ENCODE peak calls at places on chromosomes 5 and 9, in four cellular contexts. One of them, this sample, is unnamed.

GRCh38 chr9:116504081-116504480 is 183.0 kb upstream of the TRIM32 start:
- DNase-seq in astrocyte: no peak
- DNase-seq in fibroblast of pulmonary artery: no peak
- DNase-seq in transverse colon: no peak
- DNase-seq in this sample: no peak

GRCh38 chr5:74441616-74442015 is 198.9 kb downstream of the ENC1 start:
- DNase-seq in astrocyte: no peak
- DNase-seq in fibroblast of pulmonary artery: no peak
- DNase-seq in transverse colon: no peak
- DNase-seq in this sample: no peak

GRCh38 chr9:27393054-27393846 is 96.3 kb upstream of the EQTN start:
- DNase-seq in astrocyte: no peak
- DNase-seq in fibroblast of pulmonary artery: peak
- DNase-seq in transverse colon: no peak
- DNase-seq in this sample: no peak

GRCh38 chr5:4570047-4571015 is 569.8 kb upstream of the ADAMTS16 start:
- DNase-seq in astrocyte: peak
- DNase-seq in fibroblast of pulmonary artery: no peak
- DNase-seq in transverse colon: no peak
- DNase-seq in this sample: no peak

GRCh38 chr5:173547579-173547978 is 68.9 kb downstream of the BOD1 start:
- DNase-seq in astrocyte: peak
- DNase-seq in fibroblast of pulmonary artery: peak
- DNase-seq in transverse colon: no peak
- DNase-seq in this sample: peak

GRCh38 chr5:172768573-172769323 is 2.2 kb downstream of the DUSP1 start:
- DNase-seq in astrocyte: peak
- DNase-seq in fibroblast of pulmonary artery: peak
- DNase-seq in transverse colon: peak
- DNase-seq in this sample: no peak

GRCh38 chr5:923473-923873 is 30.8 kb downstream of the TRIP13 start:
- DNase-seq in astrocyte: peak
- DNase-seq in fibroblast of pulmonary artery: peak
- DNase-seq in transverse colon: peak
- DNase-seq in this sample: peak

GRCh38 chr9:2955616-2956015 is 111.7 kb upstream of the PUM3 start:
- DNase-seq in astrocyte: no peak
- DNase-seq in fibroblast of pulmonary artery: no peak
- DNase-seq in transverse colon: no peak
- DNase-seq in this sample: no peak

GRCh38 chr5:124395287-124395686 is 351.2 kb downstream of the ZNF608 start:
- DNase-seq in astrocyte: peak
- DNase-seq in fibroblast of pulmonary artery: no peak
- DNase-seq in transverse colon: no peak
- DNase-seq in this sample: no peak

GRCh38 chr5:150575745-150576448 is 64.6 kb upstream of the SYNPO start:
- DNase-seq in astrocyte: no peak
- DNase-seq in fibroblast of pulmonary artery: no peak
- DNase-seq in transverse colon: no peak
- DNase-seq in this sample: no peak

GRCh38 chr5:76715734-76716455 is at the start of gene F2R:
- DNase-seq in astrocyte: peak
- DNase-seq in fibroblast of pulmonary artery: peak
- DNase-seq in transverse colon: peak
- DNase-seq in this sample: peak

GRCh38 chr5:167754501-167754941 is 536.9 kb upstream of the WWC1 start:
- DNase-seq in astrocyte: peak
- DNase-seq in fibroblast of pulmonary artery: no peak
- DNase-seq in transverse colon: no peak
- DNase-seq in this sample: no peak

GRCh38 chr5:174459832-174460448 is 264.4 kb upstream of the MSX2 start:
- DNase-seq in astrocyte: no peak
- DNase-seq in fibroblast of pulmonary artery: no peak
- DNase-seq in transverse colon: peak
- DNase-seq in this sample: peak

GRCh38 chr9:81906656-81907055 is 21.6 kb upstream of the SPATA31D4 start:
- DNase-seq in astrocyte: peak
- DNase-seq in fibroblast of pulmonary artery: peak
- DNase-seq in transverse colon: no peak
- DNase-seq in this sample: no peak

GRCh38 chr5:106940301-106940846 is 730.4 kb downstream of the EFNA5 start:
- DNase-seq in astrocyte: no peak
- DNase-seq in fibroblast of pulmonary artery: no peak
- DNase-seq in transverse colon: no peak
- DNase-seq in this sample: no peak

GRCh38 chr5:174555726-174556125 is 168.7 kb upstream of the MSX2 start:
- DNase-seq in astrocyte: no peak
- DNase-seq in fibroblast of pulmonary artery: no peak
- DNase-seq in transverse colon: no peak
- DNase-seq in this sample: no peak

GRCh38 chr5:141923443-141924313 is at the start of gene DELE1:
- DNase-seq in astrocyte: peak
- DNase-seq in fibroblast of pulmonary artery: peak
- DNase-seq in transverse colon: peak
- DNase-seq in this sample: peak

GRCh38 chr5:33761139-33761538 is 130.7 kb downstream of the ADAMTS12 start:
- DNase-seq in astrocyte: peak
- DNase-seq in fibroblast of pulmonary artery: peak
- DNase-seq in transverse colon: no peak
- DNase-seq in this sample: no peak

GRCh38 chr5:75052461-75053285 is at the start of gene GCNT4:
- DNase-seq in astrocyte: peak
- DNase-seq in fibroblast of pulmonary artery: peak
- DNase-seq in transverse colon: peak
- DNase-seq in this sample: peak

GRCh38 chr5:177557041-177557647 is 2.8 kb upstream of the FAM193B start:
- DNase-seq in astrocyte: no peak
- DNase-seq in fibroblast of pulmonary artery: no peak
- DNase-seq in transverse colon: peak
- DNase-seq in this sample: no peak

GRCh38 chr5:42583322-42583721 is 160.1 kb downstream of the GHR start:
- DNase-seq in astrocyte: peak
- DNase-seq in fibroblast of pulmonary artery: peak
- DNase-seq in transverse colon: peak
- DNase-seq in this sample: peak

GRCh38 chr5:59007460-59008063 is 424.7 kb downstream of the RAB3C start:
- DNase-seq in astrocyte: peak
- DNase-seq in fibroblast of pulmonary artery: peak
- DNase-seq in transverse colon: no peak
- DNase-seq in this sample: no peak

GRCh38 chr5:12023614-12024241 is 119.5 kb upstream of the CTNND2 start:
- DNase-seq in astrocyte: peak
- DNase-seq in fibroblast of pulmonary artery: peak
- DNase-seq in transverse colon: no peak
- DNase-seq in this sample: peak

GRCh38 chr9:109331353-109331752 is 10.5 kb upstream of the EPB41L4B start:
- DNase-seq in astrocyte: no peak
- DNase-seq in fibroblast of pulmonary artery: peak
- DNase-seq in transverse colon: peak
- DNase-seq in this sample: peak

GRCh38 chr5:138927979-138928378 is 52.8 kb upstream of the LRRTM2 start:
- DNase-seq in astrocyte: no peak
- DNase-seq in fibroblast of pulmonary artery: peak
- DNase-seq in transverse colon: peak
- DNase-seq in this sample: no peak

GRCh38 chr5:1594336-1595106 is 70.8 kb upstream of the LPCAT1 start:
- DNase-seq in astrocyte: no peak
- DNase-seq in fibroblast of pulmonary artery: peak
- DNase-seq in transverse colon: peak
- DNase-seq in this sample: peak

GRCh38 chr9:134065720-134066419 is 2.0 kb downstream of the BRD3 start:
- DNase-seq in astrocyte: peak
- DNase-seq in fibroblast of pulmonary artery: peak
- DNase-seq in transverse colon: peak
- DNase-seq in this sample: peak

GRCh38 chr9:137429974-137430722 is 7.0 kb downstream of the NOXA1 start:
- DNase-seq in astrocyte: no peak
- DNase-seq in fibroblast of pulmonary artery: no peak
- DNase-seq in transverse colon: peak
- DNase-seq in this sample: no peak

GRCh38 chr9:134324359-134325095 is 1.7 kb upstream of the RXRA start:
- DNase-seq in astrocyte: peak
- DNase-seq in fibroblast of pulmonary artery: no peak
- DNase-seq in transverse colon: peak
- DNase-seq in this sample: no peak

GRCh38 chr9:115944166-115944948 is 209.2 kb upstream of the PAPPA start:
- DNase-seq in astrocyte: peak
- DNase-seq in fibroblast of pulmonary artery: peak
- DNase-seq in transverse colon: peak
- DNase-seq in this sample: no peak

GRCh38 chr9:105282870-105283621 is 38.6 kb downstream of the SLC44A1 start:
- DNase-seq in astrocyte: no peak
- DNase-seq in fibroblast of pulmonary artery: no peak
- DNase-seq in transverse colon: no peak
- DNase-seq in this sample: no peak

GRCh38 chr5:143850050-143850713 is 38.2 kb downstream of the HMHB1 start:
- DNase-seq in astrocyte: no peak
- DNase-seq in fibroblast of pulmonary artery: no peak
- DNase-seq in transverse colon: no peak
- DNase-seq in this sample: peak

GRCh38 chr9:135299239-135299590 is 180.4 kb upstream of the PPP1R26 start:
- DNase-seq in astrocyte: no peak
- DNase-seq in fibroblast of pulmonary artery: no peak
- DNase-seq in transverse colon: no peak
- DNase-seq in this sample: no peak

GRCh38 chr9:121048618-121049017 is 1.5 kb downstream of the C5 start:
- DNase-seq in astrocyte: peak
- DNase-seq in fibroblast of pulmonary artery: no peak
- DNase-seq in transverse colon: no peak
- DNase-seq in this sample: no peak
- TF ChIP-seq CTCF in astrocyte: no peak
- TF ChIP-seq CTCF in fibroblast of pulmonary artery: no peak
- TF ChIP-seq CTCF in transverse colon: no peak
- TF ChIP-seq CTCF in this sample: no peak

DNA sequence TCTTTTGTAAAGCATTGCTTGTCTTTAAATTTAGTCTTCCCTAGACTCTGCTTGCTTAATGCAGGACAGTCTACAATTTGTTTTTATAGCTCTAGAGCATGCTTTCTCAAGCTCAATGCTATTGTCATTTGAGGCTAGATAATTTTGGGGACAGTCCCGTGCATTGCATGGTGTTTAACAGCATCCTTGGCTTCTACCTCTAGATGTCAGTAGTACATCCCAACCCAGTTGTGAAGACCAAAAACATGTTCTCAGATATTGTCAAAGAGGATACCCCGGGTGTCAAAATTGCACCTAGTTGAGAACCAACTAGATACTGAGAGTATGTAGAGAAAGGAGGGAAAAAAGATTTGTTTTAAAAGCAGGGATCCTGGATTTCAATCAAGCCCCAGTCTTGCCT is 277.5 kb downstream of the CEMIP2 start:
- DNase-seq in astrocyte: no peak
- DNase-seq in fibroblast of pulmonary artery: no peak
- DNase-seq in transverse colon: no peak
- DNase-seq in this sample: peak
- TF ChIP-seq CTCF in astrocyte: no peak
- TF ChIP-seq CTCF in fibroblast of pulmonary artery: peak
- TF ChIP-seq CTCF in transverse colon: no peak
- TF ChIP-seq CTCF in this sample: no peak

GRCh38 chr9:97740848-97741821 is 44.0 kb upstream of the XPA start:
- DNase-seq in astrocyte: peak
- DNase-seq in fibroblast of pulmonary artery: peak
- DNase-seq in transverse colon: peak
- DNase-seq in this sample: no peak
- TF ChIP-seq CTCF in astrocyte: no peak
- TF ChIP-seq CTCF in fibroblast of pulmonary artery: no peak
- TF ChIP-seq CTCF in transverse colon: no peak
- TF ChIP-seq CTCF in this sample: no peak

GRCh38 chr5:109786177-109786576 is 96.5 kb downstream of the MAN2A1 start:
- DNase-seq in astrocyte: no peak
- DNase-seq in fibroblast of pulmonary artery: no peak
- DNase-seq in transverse colon: no peak
- DNase-seq in this sample: no peak
- TF ChIP-seq CTCF in astrocyte: no peak
- TF ChIP-seq CTCF in fibroblast of pulmonary artery: no peak
- TF ChIP-seq CTCF in transverse colon: no peak
- TF ChIP-seq CTCF in this sample: no peak

GRCh38 chr5:66757834-66758396 is 161.7 kb downstream of the MAST4 start:
- DNase-seq in astrocyte: no peak
- DNase-seq in fibroblast of pulmonary artery: no peak
- DNase-seq in transverse colon: no peak
- DNase-seq in this sample: no peak

GRCh38 chr5:66757219-66757833 is 161.1 kb downstream of the MAST4 start:
- DNase-seq in astrocyte: peak
- DNase-seq in fibroblast of pulmonary artery: peak
- DNase-seq in transverse colon: peak
- DNase-seq in this sample: peak
- TF ChIP-seq CTCF in astrocyte: peak
- TF ChIP-seq CTCF in fibroblast of pulmonary artery: peak
- TF ChIP-seq CTCF in transverse colon: peak
- TF ChIP-seq CTCF in this sample: peak

This sample was measured in Calu3.